ENCODE peak calls at places on chromosomes 6 and 20, in nine cellular contexts. A is fibroblast of pulmonary artery; Z is foreskin fibroblast; W is OCI-LY7; O is mammary epithelial cell; U is GM13977; P is endothelial cell of umbilical vein; H is endothelial cell; V is CD4-positive, alpha-beta T cell. C is an unnamed sample.

GRCh38 chr20:23147964-23148720 is 62.0 kb upstream of the CD93 start:
- DNase-seq in V (no peak), P (peak), U (peak), W (no peak), H (no peak), O (peak), Z (peak), A (peak), C (peak)

GRCh38 chr20:19284400-19285178 is 72.1 kb downstream of the SLC24A3 start:
- DNase-seq in Z (no peak), U (no peak), A (no peak), O (no peak), V (no peak), W (no peak), P (no peak), H (no peak), C (no peak)

GRCh38 chr6:13873288-13874190 is 51.2 kb upstream of the RNF182 start:
- DNase-seq in V (peak), U (peak), W (peak), Z (peak), H (peak), P (peak), A (no peak), O (peak), C (no peak)

GRCh38 chr6:1689141-1689540 is 79.4 kb downstream of the FOXC1 start:
- DNase-seq in O (peak), W (no peak), A (no peak), Z (peak), U (no peak), P (no peak), H (no peak), V (no peak), C (no peak)

GRCh38 chr6:34888441-34888820 is 589 bp upstream of the TAF11 start:
- DNase-seq in W (peak), O (no peak), V (no peak), Z (no peak), P (no peak), A (no peak), U (no peak), H (no peak), C (no peak)

GRCh38 chr6:26224940-26225847 is 138.0 kb downstream of the HFE start:
- DNase-seq in P (peak), U (no peak), A (peak), H (no peak), V (no peak), W (no peak), O (peak), Z (peak), C (no peak)

GRCh38 chr6:3291987-3292386 is 33.2 kb downstream of the PSMG4 start:
- DNase-seq in Z (no peak), W (no peak), V (no peak), P (no peak), U (no peak), O (no peak), A (peak), H (no peak), C (no peak)

GRCh38 chr20:14337400-14338171 is at the start of gene FLRT3:
- DNase-seq in A (peak), U (peak), V (no peak), H (peak), O (peak), P (peak), W (peak), Z (peak), C (peak)

GRCh38 chr20:33431797-33432381 is 11.7 kb downstream of the SNTA1 start:
- DNase-seq in A (peak), U (no peak), O (no peak), Z (no peak), H (no peak), V (no peak), W (no peak), P (no peak), C (no peak)

GRCh38 chr6:10531942-10532341 is 10.8 kb downstream of the GCNT2 start:
- DNase-seq in W (peak), V (no peak), H (no peak), A (no peak), Z (no peak), P (peak), U (no peak), O (no peak), C (no peak)

GRCh38 chr6:56842602-56843475 is 112.1 kb upstream of the BEND6 start:
- DNase-seq in W (no peak), H (peak), U (peak), Z (peak), O (peak), A (peak), V (no peak), P (peak), C (no peak)

GRCh38 chr6:64113703-64114102 is 478.1 kb downstream of the PHF3 start:
- DNase-seq in H (no peak), A (no peak), V (no peak), Z (no peak), P (no peak), O (no peak), U (no peak), W (no peak), C (no peak)

GRCh38 chr6:37990762-37991525 is 171.4 kb downstream of the ZFAND3 start:
- DNase-seq in P (no peak), H (no peak), V (no peak), A (peak), Z (peak), U (no peak), O (peak), W (no peak), C (peak)

GRCh38 chr20:18133962-18134361 is 3.7 kb upstream of the KAT14 start:
- DNase-seq in U (no peak), H (no peak), V (no peak), W (no peak), O (peak), P (no peak), A (no peak), Z (peak), C (no peak)

GRCh38 chr6:16129623-16130243 is 847 bp downstream of the MYLIP start:
- DNase-seq in P (peak), V (peak), Z (peak), O (peak), U (no peak), A (peak), W (peak), H (peak), C (no peak)

GRCh38 chr20:17825251-17825691 is 125.5 kb downstream of the BANF2 start:
- DNase-seq in H (no peak), O (no peak), A (peak), Z (no peak), W (no peak), P (no peak), U (no peak), V (no peak), C (no peak)

GRCh38 chr6:32086661-32087573 is 22.2 kb downstream of the TNXB start:
- DNase-seq in W (no peak), A (peak), P (no peak), V (no peak), O (peak), Z (peak), U (peak), H (no peak), C (peak)

GRCh38 chr6:32089082-32089828 is 19.9 kb downstream of the TNXB start:
- DNase-seq in V (no peak), Z (no peak), A (no peak), W (no peak), P (no peak), O (no peak), H (no peak), U (no peak), C (no peak)

GRCh38 chr6:32088487-32089049 is 20.6 kb downstream of the TNXB start:
- DNase-seq in O (no peak), Z (no peak), V (no peak), A (no peak), U (no peak), H (no peak), W (no peak), P (no peak), C (no peak)

GRCh38 chr6:32085759-32086458 is 23.2 kb downstream of the TNXB start:
- DNase-seq in U (no peak), W (peak), H (no peak), P (no peak), O (no peak), Z (no peak), V (no peak), A (no peak), C (no peak)

DNA sequence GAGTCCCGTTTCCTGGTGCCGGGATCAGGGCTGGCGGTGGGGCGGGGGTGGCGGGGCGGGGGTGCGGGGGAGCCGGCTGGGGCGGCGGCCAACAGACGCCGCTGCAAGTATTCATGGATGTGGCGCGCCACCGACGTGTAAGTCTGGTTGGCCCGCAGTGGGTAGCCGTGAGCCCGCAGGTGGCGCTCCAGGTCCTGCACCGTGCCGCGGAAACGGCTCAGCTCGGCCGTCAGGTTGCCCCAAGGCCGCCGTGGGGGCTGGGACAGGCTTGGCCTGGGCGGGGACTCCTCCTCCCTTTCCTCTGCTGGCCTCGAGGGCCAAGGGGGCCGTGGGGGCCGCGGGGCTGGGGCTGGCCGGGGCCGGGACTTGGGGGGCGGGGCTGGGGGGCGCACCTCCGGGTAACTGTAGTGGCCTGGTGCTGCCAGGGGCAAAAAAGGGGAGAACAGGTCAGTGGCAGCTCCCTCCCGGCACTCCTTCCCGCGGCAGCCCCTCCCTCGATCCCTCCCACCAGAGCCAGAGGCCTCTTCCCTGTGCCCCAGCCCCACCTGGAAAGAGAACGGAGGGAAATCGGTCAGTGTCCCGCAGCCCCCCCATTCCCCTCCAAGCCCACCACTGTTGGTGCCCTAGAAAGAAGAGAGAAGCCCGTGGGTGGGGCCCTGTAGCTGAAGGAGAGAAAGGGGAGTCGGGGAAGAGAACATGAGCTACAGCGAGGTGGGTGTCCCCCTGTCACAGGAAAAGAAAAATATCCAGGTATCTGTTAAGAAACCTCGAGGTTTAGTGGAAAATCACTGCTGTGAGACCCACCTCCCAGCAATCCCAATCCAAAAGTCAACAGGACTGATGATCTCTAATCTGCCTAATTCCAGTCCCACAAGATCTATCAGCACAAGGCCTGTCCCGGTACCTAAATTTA is 21.3 kb downstream of the TNXB start:
- DNase-seq in V (peak), P (peak), A (peak), H (peak), Z (peak), U (peak), W (peak), O (peak), C (peak)
- TF ChIP-seq CTCF in V (peak), P (peak), A (peak), H (peak), Z (peak), U (peak), W (peak), O (peak), C (peak)

DNA sequence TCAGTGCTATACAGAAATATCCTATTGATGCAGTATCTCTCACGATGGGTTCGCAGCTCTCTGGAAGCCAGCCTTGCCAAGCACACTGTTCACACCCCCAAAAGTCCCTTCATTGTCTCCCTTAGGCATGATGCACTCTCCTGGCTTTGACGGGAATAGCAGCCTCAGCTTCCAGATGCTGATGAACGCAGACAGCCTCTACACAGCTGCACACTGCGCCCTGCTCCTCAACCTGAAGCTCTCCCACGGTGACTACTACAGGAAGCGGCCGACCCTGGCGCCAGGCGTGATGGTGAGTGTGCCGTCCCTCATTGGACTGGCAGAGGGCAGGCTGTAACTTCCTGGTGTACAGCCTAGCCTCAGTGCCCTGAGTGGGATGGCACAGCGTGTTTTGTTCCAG is 60.0 kb upstream of the PBOV1 start:
- DNase-seq in W (no peak), A (peak), Z (peak), H (no peak), U (no peak), P (no peak), O (no peak), V (no peak), C (no peak)
- TF ChIP-seq CTCF in W (no peak), A (peak), Z (peak), H (no peak), U (no peak), P (peak), O (peak), V (no peak), C (peak)

DNA sequence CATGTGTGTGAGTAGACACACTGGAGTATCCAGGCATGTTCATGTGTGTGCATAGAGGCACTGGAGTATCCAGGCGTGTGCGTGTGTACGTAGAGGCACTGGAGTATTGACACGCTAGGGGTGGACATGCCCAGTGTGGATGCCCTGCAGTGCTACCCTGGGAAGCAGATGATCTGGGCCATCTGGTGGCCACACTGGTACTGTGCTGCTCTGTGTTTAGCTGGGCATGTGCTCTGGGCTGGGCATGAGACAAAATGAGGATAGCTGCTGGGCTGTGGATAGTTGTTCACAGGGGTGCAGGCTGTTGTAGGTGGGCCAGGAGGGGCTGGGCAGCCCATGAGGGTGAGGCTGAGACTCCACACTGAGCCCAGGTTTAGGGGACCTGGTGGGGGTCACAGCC is 24.0 kb upstream of the NPBWR2 start:
- DNase-seq in W (no peak), P (no peak), H (no peak), O (peak), U (no peak), V (no peak), A (peak), Z (peak), C (no peak)
- TF ChIP-seq CTCF in W (no peak), P (peak), H (no peak), O (peak), U (peak), V (no peak), A (peak), Z (peak), C (no peak)

GRCh38 chr6:75693534-75693933 is 55.5 kb upstream of the MYO6 start:
- DNase-seq in W (no peak), H (no peak), P (no peak), O (no peak), U (no peak), A (peak), Z (peak), V (no peak), C (peak)
- TF ChIP-seq CTCF in W (peak), H (peak), P (no peak), O (peak), U (no peak), A (peak), Z (peak), V (no peak), C (peak)